ENCODE peak calls at places on chromosomes 4 and X, in five cellular contexts. E is H1, V is mesenchymal stem cell, I is neuronal stem cell, R is trophoblast cell. C is an unnamed sample.

GRCh38 chrX:129193357-129193756 is 329.9 kb downstream of the SMARCA1 start:
- DNase-seq in V (no peak), I (no peak), E (no peak), R (no peak), C (no peak)

GRCh38 chrX:40952855-40953254 is 132.4 kb upstream of the USP9X start:
- DNase-seq in V (peak), I (no peak), R (no peak), E (no peak), C (no peak)

GRCh38 chr4:24560770-24561415 is 23.5 kb downstream of the DHX15 start:
- DNase-seq in I (no peak), E (no peak), V (no peak), R (no peak), C (no peak)

GRCh38 chr4:3834921-3835521 is 68.8 kb downstream of the ADRA2C start:
- DNase-seq in V (no peak), R (no peak), I (no peak), E (no peak), C (no peak)

GRCh38 chr4:26858947-26859401 is 1.7 kb upstream of the STIM2 start:
- DNase-seq in I (no peak), E (no peak), V (peak), R (no peak), C (no peak)

GRCh38 chrX:135632353-135632752 is 81.1 kb upstream of the CT45A1 start:
- DNase-seq in V (no peak), R (peak), I (no peak), E (no peak), C (no peak)

GRCh38 chrX:46703980-46704379 is 54.9 kb downstream of the SLC9A7 start:
- DNase-seq in V (no peak), R (no peak), I (no peak), E (no peak), C (no peak)

GRCh38 chrX:153063315-153063714 is 7.0 kb downstream of the PNMA3 start:
- DNase-seq in V (peak), E (no peak), R (peak), I (no peak), C (no peak)

GRCh38 chr4:54384563-54384962 is 155.5 kb downstream of the PDGFRA start:
- DNase-seq in I (no peak), R (peak), V (peak), E (no peak), C (no peak)

GRCh38 chr4:8861576-8862279 is 9.9 kb downstream of the HMX1 start:
- DNase-seq in R (no peak), V (no peak), I (no peak), E (no peak), C (peak)

GRCh38 chr4:167100120-167100519 is 134.2 kb downstream of the SPOCK3 start:
- DNase-seq in V (peak), R (peak), I (peak), E (no peak), C (no peak)

GRCh38 chr4:83771113-83771705 is 235.3 kb downstream of the GPAT3 start:
- DNase-seq in R (peak), V (peak), E (peak), I (peak), C (peak)

GRCh38 chr4:13840573-13841185 is 213.2 kb upstream of the BOD1L1 start:
- DNase-seq in V (no peak), I (no peak), E (no peak), R (no peak), C (no peak)

GRCh38 chr4:9927317-9928007 is 93.8 kb downstream of the SLC2A9 start:
- DNase-seq in I (no peak), E (no peak), V (no peak), R (no peak), C (no peak)
- H2BK12ac ChIP-seq in I (no peak), E (no peak), V (no peak), R (no peak), C (no peak)

DNA sequence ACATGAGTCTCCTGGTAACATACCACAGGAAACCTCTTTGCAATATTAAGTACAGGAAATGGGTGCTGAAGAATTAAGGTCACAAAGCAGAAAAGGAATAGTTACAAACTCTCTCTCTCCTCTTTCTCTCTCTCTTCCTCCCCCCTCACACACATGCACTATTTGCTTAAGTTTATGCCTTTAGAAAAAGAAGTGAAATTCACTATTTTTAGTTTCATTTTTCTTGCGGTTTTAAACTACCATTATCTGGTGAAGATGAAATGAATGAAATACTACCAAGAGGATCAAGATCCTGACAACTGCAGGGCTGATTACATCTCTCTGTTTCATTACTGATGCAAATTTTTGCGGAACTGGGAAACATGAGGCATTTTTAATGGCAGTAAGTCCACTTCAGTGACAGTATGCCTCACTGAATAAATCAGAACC is 64.3 kb upstream of the FTHL17 start:
- DNase-seq in I (no peak), R (no peak), V (no peak), E (no peak), C (no peak)
- H3K4me2 ChIP-seq in I (no peak), R (no peak), V (no peak), E (no peak), C (no peak)

DNA sequence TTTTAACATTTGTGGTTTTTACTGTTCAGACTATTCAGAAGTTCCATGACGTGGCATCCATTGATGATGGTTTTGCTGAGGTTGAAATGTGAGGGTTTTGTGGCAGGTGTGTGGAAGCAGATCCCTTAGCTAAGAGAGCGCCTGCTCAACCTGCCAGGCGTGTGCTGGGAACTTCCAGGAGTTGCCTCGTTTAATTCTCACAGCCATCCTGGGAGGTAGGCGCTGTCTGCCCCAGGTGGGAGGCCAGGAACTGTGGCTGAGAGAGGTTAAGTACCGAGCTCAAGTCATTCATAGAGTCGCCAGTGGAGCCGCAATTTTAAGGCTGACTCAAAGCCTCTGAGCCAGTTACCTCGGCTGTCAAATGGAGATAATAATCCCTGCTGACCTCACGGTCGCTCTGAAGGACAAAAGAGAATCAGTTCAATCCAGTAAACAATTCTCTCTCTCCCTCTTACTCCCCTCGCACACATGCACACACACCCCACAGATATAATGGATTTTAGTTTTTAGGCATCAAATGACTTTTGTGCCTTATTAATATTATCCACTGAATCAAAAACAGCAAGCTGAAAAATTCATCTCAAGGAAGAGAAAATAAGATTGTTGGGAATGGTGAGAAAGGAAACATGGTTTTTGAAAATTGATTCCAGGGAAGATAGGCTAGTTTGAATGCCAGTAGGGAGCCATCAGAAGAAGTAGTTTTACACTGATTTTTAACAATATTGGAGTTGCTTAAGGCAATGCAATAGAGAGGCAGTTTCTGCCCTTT is 171.4 kb downstream of the PTTG2 start:
- DNase-seq in R (peak), V (peak), E (peak), I (peak), C (peak)
- H2BK12ac ChIP-seq in R (no peak), V (peak), E (no peak), I (no peak), C (no peak)

GRCh38 chr4:1521821-1522361 is 115.6 kb upstream of the NKX1-1 start:
- DNase-seq in E (no peak), I (no peak), R (no peak), V (no peak), C (no peak)
- H3K4me2 ChIP-seq in E (no peak), I (no peak), R (no peak), V (no peak), C (no peak)

C was measured in H9.